ENCODE peak calls at places on chromosomes 12 and 14, in ten cellular contexts. A, J, V, Y, F, N, B, H, O and D are unnamed samples.

GRCh38 chr14:55101698-55102097 is 27.4 kb upstream of the LGALS3 start:
- DNase-seq in H (no peak), V (no peak), F (no peak), O (no peak), N (no peak), B (no peak), J (no peak), Y (no peak), A (no peak), D (no peak)

GRCh38 chr12:53213348-53213747 is 6.3 kb upstream of the ITGB7 start:
- DNase-seq in J (peak), A (peak), V (peak), H (peak), B (peak), Y (peak), O (peak), F (peak), N (peak), D (peak)

GRCh38 chr12:51825216-51825615 is 23.3 kb downstream of the FIGNL2 start:
- DNase-seq in A (no peak), J (no peak), Y (no peak), H (no peak), F (no peak), V (peak), N (no peak), B (no peak), O (no peak), D (no peak)

GRCh38 chr14:74048291-74048690 is 29.1 kb downstream of the BBOF1 start:
- DNase-seq in B (no peak), F (no peak), N (no peak), A (no peak), Y (no peak), J (no peak), H (no peak), O (no peak), V (no peak), D (no peak)

GRCh38 chr14:54223978-54224377 is 172.8 kb upstream of the CDKN3 start:
- DNase-seq in H (no peak), Y (no peak), N (no peak), F (no peak), V (no peak), A (no peak), J (no peak), O (no peak), B (no peak), D (no peak)

GRCh38 chr12:3000548-3001275 is 41.5 kb downstream of the TEAD4 start:
- DNase-seq in B (no peak), H (no peak), F (no peak), O (no peak), V (no peak), N (no peak), A (no peak), Y (no peak), J (no peak), D (no peak)

GRCh38 chr12:120831648-120832267 is 72.4 kb downstream of the SPPL3 start:
- DNase-seq in A (no peak), Y (no peak), V (no peak), H (no peak), B (no peak), N (no peak), F (no peak), O (no peak), J (no peak), D (no peak)

GRCh38 chr14:61308198-61308597 is 13.2 kb upstream of the PRKCH start:
- DNase-seq in J (no peak), H (no peak), V (no peak), Y (no peak), N (no peak), A (no peak), O (no peak), F (no peak), B (no peak), D (no peak)

GRCh38 chr12:97465012-97465345 is 2.4 kb downstream of the RMST start:
- DNase-seq in A (peak), N (no peak), H (no peak), O (no peak), J (no peak), Y (no peak), F (no peak), V (no peak), B (no peak), D (peak)

GRCh38 chr12:27682534-27682933 is 13.7 kb upstream of the REP15 start:
- DNase-seq in Y (no peak), A (no peak), O (no peak), N (no peak), B (peak), J (peak), V (no peak), F (no peak), H (no peak), D (no peak)

GRCh38 chr12:42588981-42589464 is 523 bp downstream of the PRICKLE1 start:
- DNase-seq in Y (no peak), J (no peak), V (no peak), H (no peak), F (no peak), A (peak), O (no peak), N (no peak), B (peak), D (no peak)

GRCh38 chr12:113407931-113408585 is 4.4 kb upstream of the SDS start:
- DNase-seq in V (no peak), F (no peak), B (peak), J (peak), H (no peak), Y (no peak), O (no peak), A (no peak), N (no peak), D (no peak)

GRCh38 chr12:54549774-54550451 is 512 bp downstream of the PDE1B start:
- DNase-seq in V (no peak), Y (no peak), H (no peak), J (peak), B (peak), N (peak), O (no peak), F (no peak), A (no peak), D (no peak)

GRCh38 chr12:1030779-1031178 is 39.8 kb downstream of the ERC1 start:
- DNase-seq in F (no peak), Y (no peak), V (no peak), A (no peak), N (no peak), B (no peak), O (no peak), J (no peak), H (no peak), D (no peak)

GRCh38 chr14:43165651-43166050 is 1341.4 kb downstream of the FSCB start:
- DNase-seq in H (no peak), F (no peak), V (no peak), O (no peak), J (no peak), A (no peak), N (no peak), B (no peak), Y (no peak), D (no peak)

GRCh38 chr14:92683041-92683440 is 65.4 kb downstream of the LGMN start:
- DNase-seq in F (no peak), O (no peak), A (no peak), H (no peak), V (peak), J (no peak), N (no peak), B (no peak), Y (no peak), D (no peak)

GRCh38 chr12:116241157-116241772 is 36.2 kb downstream of the MED13L start:
- DNase-seq in J (no peak), Y (no peak), V (no peak), H (no peak), O (no peak), B (no peak), F (no peak), A (no peak), N (no peak), D (no peak)

GRCh38 chr14:89331398-89331797 is 85.6 kb downstream of the FOXN3 start:
- DNase-seq in V (no peak), F (no peak), N (no peak), H (no peak), O (no peak), J (no peak), A (no peak), B (no peak), Y (no peak), D (no peak)

GRCh38 chr12:132955094-132955932 is 793 bp downstream of the ZNF605 start:
- DNase-seq in B (peak), H (no peak), F (no peak), J (peak), N (no peak), O (no peak), A (no peak), Y (no peak), V (no peak), D (peak)

GRCh38 chr14:60275932-60276331 is 26.9 kb downstream of the PPM1A start:
- DNase-seq in H (no peak), N (no peak), V (no peak), B (no peak), A (no peak), F (no peak), J (no peak), O (no peak), Y (no peak), D (no peak)